ENCODE peak calls at places on chromosomes 5 and 9, in six cellular contexts. R is AG04450, E is endothelial cell of umbilical vein, L is neural progenitor cell, A is ovary, X is astrocyte. J is an unnamed sample.

GRCh38 chr9:116345817-116346216 is 192.2 kb downstream of the PAPPA start:
- DNase-seq in X (no peak), E (no peak), L (no peak), R (no peak), A (no peak), J (no peak)

GRCh38 chr9:129328357-129329103 is 150.5 kb upstream of the IER5L start:
- DNase-seq in L (no peak), A (no peak), X (no peak), E (no peak), R (no peak), J (no peak)

GRCh38 chr9:111974092-111974681 is 77.6 kb downstream of the UGCG start:
- DNase-seq in X (peak), A (no peak), E (peak), L (no peak), R (no peak), J (no peak)

GRCh38 chr5:80975065-80975464 is 14.9 kb downstream of the RASGRF2 start:
- DNase-seq in A (no peak), X (peak), R (no peak), L (no peak), E (no peak), J (no peak)

GRCh38 chr5:67063055-67063454 is 133.5 kb downstream of the CD180 start:
- DNase-seq in E (peak), R (no peak), L (no peak), A (no peak), X (no peak), J (no peak)

GRCh38 chr5:73776405-73776804 is 150.4 kb downstream of the ARHGEF28 start:
- DNase-seq in R (no peak), A (no peak), E (no peak), X (no peak), L (no peak), J (no peak)

GRCh38 chr9:37036237-37037136 is 2.4 kb upstream of the PAX5 start:
- DNase-seq in A (no peak), L (peak), E (peak), X (no peak), R (no peak), J (peak)

GRCh38 chr9:15421532-15421931 is 1.1 kb upstream of the SNAPC3 start:
- DNase-seq in A (no peak), R (no peak), L (no peak), E (no peak), X (no peak), J (no peak)

GRCh38 chr5:150395690-150395979 is 17.1 kb downstream of the CD74 start:
- DNase-seq in X (no peak), E (no peak), A (no peak), L (no peak), R (no peak), J (no peak)

DNA sequence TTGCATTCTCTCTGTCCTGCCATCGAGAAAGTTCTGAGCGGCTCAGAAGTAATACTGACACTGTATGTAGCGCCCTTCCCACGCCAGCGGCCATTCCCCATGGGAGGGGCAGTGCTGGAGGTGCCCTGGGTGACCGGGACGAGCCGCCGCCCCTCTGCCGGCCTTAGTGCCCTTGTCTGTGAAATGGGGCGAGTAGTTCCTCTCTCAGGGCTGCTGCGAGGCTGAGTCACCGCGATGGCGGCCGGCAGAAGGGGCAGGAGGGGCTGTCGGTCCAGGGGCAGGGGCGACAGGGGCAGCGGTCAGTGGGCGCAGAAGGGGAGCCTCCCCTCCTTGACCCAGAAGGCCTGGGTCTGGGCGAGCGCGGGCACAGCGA is 148.9 kb downstream of the GAPVD1 start:
- DNase-seq in R (no peak), X (no peak), L (no peak), A (no peak), E (no peak), J (no peak)
- H3K4me3 ChIP-seq in R (no peak), X (no peak), L (no peak), A (no peak), E (no peak), J (no peak)

GRCh38 chr5:141618030-141618803 is 583 bp downstream of the DIAPH1 start:
- DNase-seq in R (no peak), A (peak), E (peak), L (peak), X (no peak), J (peak)

GRCh38 chr5:141615991-141616715 is 2.6 kb downstream of the DIAPH1 start:
- DNase-seq in L (no peak), R (no peak), A (no peak), X (no peak), E (no peak), J (no peak)

GRCh38 chr5:141618804-141619554 is at the start of gene DIAPH1:
- DNase-seq in R (peak), A (peak), X (peak), L (peak), E (peak), J (peak)

GRCh38 chr5:141617682-141618029 is 1.1 kb downstream of the DIAPH1 start:
- DNase-seq in E (no peak), X (no peak), A (no peak), R (no peak), L (peak), J (no peak)

GRCh38 chr5:141617128-141617527 is 1.7 kb downstream of the DIAPH1 start:
- DNase-seq in X (no peak), E (no peak), L (no peak), A (no peak), R (no peak), J (no peak)
- H3K4me3 ChIP-seq in X (peak), E (peak), L (peak), A (peak), R (peak), J (peak)

DNA sequence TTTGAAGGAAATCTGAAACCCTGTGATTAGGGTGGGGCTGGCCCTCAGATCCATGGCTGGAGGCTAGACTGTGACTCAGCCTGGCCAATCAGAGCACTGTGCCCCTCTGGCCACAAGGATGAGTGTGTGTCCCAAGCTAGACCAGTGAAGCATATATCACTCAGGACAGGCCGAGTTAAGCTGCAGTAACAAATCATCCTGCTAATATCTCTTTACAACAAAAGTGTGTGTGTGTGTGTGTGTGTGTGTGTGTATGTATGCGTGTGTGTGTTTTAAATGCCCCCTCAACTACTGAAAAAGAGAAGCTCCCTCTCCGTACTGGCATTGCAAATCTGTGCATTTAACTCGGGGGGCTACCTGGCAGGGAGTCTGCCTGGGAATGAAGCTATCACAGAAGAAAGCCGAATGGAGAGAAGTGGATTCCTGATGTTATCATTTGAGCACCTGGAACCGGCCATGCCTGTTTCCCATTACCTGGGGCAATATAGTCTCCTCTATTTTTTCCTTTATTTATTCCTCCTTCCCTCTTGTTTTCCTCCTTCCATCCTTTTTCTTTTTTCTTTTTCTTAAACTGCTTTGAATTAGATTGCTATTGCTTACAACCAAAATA is 25.6 kb downstream of the STC2 start:
- DNase-seq in A (no peak), X (peak), R (no peak), E (no peak), L (peak), J (no peak)
- H3K4me3 ChIP-seq in A (no peak), X (no peak), R (no peak), E (no peak), L (no peak), J (no peak)

DNA sequence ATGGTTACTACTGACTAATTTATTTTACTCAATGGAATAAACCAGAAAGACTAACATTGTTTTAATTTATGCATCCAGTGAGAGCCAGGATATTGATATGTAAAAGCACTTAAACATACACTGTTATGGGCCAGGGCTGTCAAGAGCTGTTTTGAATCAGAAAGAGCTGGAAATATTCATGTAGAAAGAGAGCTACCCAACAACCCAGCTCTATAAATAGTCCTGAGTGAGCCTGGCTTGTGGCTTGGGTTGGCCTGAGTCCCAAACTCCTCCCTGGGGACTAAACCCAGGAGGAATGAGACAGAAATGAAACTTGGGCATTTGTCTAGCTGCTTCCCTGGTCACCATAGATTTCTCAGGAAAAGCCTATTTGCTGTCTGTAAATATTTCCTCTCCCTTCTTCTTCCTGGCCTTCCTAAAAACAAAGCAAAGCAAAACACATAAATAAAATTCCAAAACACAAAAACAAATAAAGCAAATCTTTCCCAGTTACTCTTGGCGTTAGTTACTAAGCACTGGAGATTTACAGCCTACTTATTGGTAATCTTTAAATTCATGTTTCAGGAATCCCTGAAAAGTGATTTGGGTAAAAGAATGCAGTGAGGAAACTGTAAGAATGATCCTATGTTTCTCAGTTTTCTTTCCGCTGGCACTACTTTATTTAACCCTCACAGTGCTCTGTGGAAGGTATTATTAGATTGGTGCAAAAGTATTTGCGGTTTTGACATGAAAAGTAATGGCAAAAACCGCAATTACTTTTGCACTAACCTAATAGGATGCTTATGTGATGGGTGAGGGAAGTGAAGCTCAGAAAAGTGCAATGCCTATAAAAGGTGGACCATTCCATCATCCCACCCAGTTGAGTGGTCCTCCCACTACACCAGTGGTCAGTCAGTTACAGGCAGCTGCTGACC is 111.8 kb downstream of the CARTPT start:
- DNase-seq in X (peak), R (peak), L (no peak), A (peak), E (peak), J (no peak)
- H3K4me3 ChIP-seq in X (no peak), R (no peak), L (no peak), A (no peak), E (no peak), J (no peak)

DNA sequence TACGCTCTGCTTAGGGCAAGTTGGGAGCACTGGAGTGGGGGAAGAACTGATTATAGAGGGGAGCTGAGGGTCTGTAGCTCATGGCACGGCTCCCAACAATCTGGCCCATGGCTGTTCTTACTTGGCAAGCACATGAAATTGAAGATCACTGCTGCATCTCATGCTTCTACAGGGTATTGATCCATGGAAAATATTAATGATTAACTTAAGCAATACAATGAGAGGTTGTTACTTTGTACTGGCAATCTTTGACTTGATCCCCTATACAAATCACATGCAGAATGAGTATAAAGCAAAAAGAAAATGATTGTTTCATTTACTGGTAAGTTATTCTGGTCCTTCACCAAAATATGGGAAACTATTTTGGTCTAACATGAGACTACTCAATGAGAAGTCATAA is 481.1 kb downstream of the PDE4D start:
- DNase-seq in E (no peak), L (no peak), A (no peak), R (no peak), X (no peak), J (no peak)
- H3K4me3 ChIP-seq in E (no peak), L (no peak), A (no peak), R (no peak), X (no peak), J (no peak)